ENCODE peak calls at places on chromosomes 7 and 10, in seven cellular contexts. U is stimulated activated CD4-positive, alpha-beta T cell treated with anti-CD3 and anti-CD28 coated beads, TNF-alpha, amount 100 ng/mL, for 24 hours; I is NCI-H2029; P is CD8-positive, alpha-beta memory T cell; Q is NCI-H460; G is foreskin fibroblast; S is transverse colon. D is an unnamed sample.

GRCh38 chr7:30699706-30700495 is 17.6 kb upstream of the CRHR2 start:
- DNase-seq in Q (no peak), P (no peak), S (no peak), I (no peak), G (no peak), U (no peak), D (no peak)

GRCh38 chr7:6306471-6306870 is 34.0 kb upstream of the CYTH3 start:
- DNase-seq in I (peak), P (no peak), G (peak), Q (peak), U (no peak), S (no peak), D (peak)

GRCh38 chr7:146557971-146558469 is 441.4 kb downstream of the CNTNAP2 start:
- DNase-seq in I (no peak), P (no peak), S (no peak), Q (no peak), U (no peak), G (no peak), D (no peak)

GRCh38 chr7:82443801-82444219 is 233 bp upstream of the CACNA2D1 start:
- DNase-seq in G (peak), Q (peak), U (no peak), I (peak), P (no peak), S (peak), D (peak)

GRCh38 chr10:59808896-59809643 is 55.8 kb upstream of the MRLN start:
- DNase-seq in S (peak), Q (peak), I (peak), U (peak), P (peak), G (peak), D (no peak)

GRCh38 chr10:60101821-60102220 is 195.5 kb upstream of the CCDC6 start:
- DNase-seq in U (no peak), Q (no peak), G (no peak), I (no peak), P (no peak), S (no peak), D (no peak)

GRCh38 chr10:123472606-123473005 is 193.5 kb upstream of the GPR26 start:
- DNase-seq in S (no peak), Q (no peak), P (no peak), G (no peak), U (no peak), I (no peak), D (no peak)

GRCh38 chr10:29811751-29812427 is 177.1 kb upstream of the SVIL start:
- DNase-seq in P (no peak), U (peak), Q (peak), G (peak), I (no peak), S (peak), D (no peak)

GRCh38 chr7:134535272-134535918 is 8.0 kb downstream of the AKR1B10 start:
- DNase-seq in G (no peak), I (no peak), S (no peak), P (no peak), Q (no peak), U (no peak), D (no peak)

GRCh38 chr7:24432677-24433076 is 140.6 kb upstream of the PALS2 start:
- DNase-seq in Q (no peak), U (no peak), G (no peak), P (no peak), I (no peak), S (no peak), D (no peak)

GRCh38 chr10:112624546-112625048 is 177.6 kb downstream of the VTI1A start:
- DNase-seq in S (no peak), Q (no peak), P (no peak), I (no peak), U (no peak), G (no peak), D (no peak)

GRCh38 chr7:17560516-17560915 is 262.1 kb downstream of the AHR start:
- DNase-seq in U (no peak), G (no peak), I (no peak), S (no peak), P (no peak), Q (no peak), D (no peak)

GRCh38 chr7:140074780-140075179 is 12.0 kb upstream of the PARP12 start:
- DNase-seq in S (no peak), Q (no peak), U (no peak), G (peak), P (no peak), I (no peak), D (no peak)

GRCh38 chr7:131692131-131692960 is 135.9 kb upstream of the PODXL start:
- DNase-seq in S (peak), I (peak), P (no peak), Q (peak), U (peak), G (peak), D (peak)

GRCh38 chr10:44911081-44911540 is at the start of gene TMEM72:
- DNase-seq in G (no peak), Q (no peak), U (no peak), P (no peak), S (peak), I (no peak), D (no peak)

GRCh38 chr7:33745934-33746333 is 159.4 kb upstream of the BMPER start:
- DNase-seq in S (no peak), P (no peak), U (no peak), Q (no peak), G (peak), I (no peak), D (no peak)

GRCh38 chr7:94509879-94510581 is 421 bp downstream of the CASD1 start:
- DNase-seq in U (peak), I (peak), S (peak), Q (peak), P (peak), G (peak), D (peak)

GRCh38 chr7:51011710-51012350 is 229.1 kb upstream of the GRB10 start:
- DNase-seq in S (no peak), G (no peak), Q (no peak), I (no peak), P (no peak), U (no peak), D (no peak)

GRCh38 chr10:14554091-14554842 is 220.4 kb downstream of the FAM107B start:
- DNase-seq in G (no peak), I (peak), U (no peak), P (no peak), Q (no peak), S (peak), D (no peak)

GRCh38 chr10:14822879-14823755 is 14.7 kb downstream of the CDNF start:
- DNase-seq in S (peak), U (peak), P (peak), Q (peak), I (no peak), G (peak), D (no peak)

GRCh38 chr7:35248576-35249536 is 5.0 kb downstream of the TBX20 start:
- DNase-seq in U (no peak), S (no peak), P (no peak), G (no peak), Q (no peak), I (no peak), D (no peak)

GRCh38 chr7:12534046-12534445 is 36.5 kb upstream of the SCIN start:
- DNase-seq in G (no peak), P (no peak), I (no peak), U (no peak), S (no peak), Q (no peak), D (no peak)

GRCh38 chr10:119312241-119312640 is 104.9 kb downstream of the GRK5 start:
- DNase-seq in P (no peak), S (no peak), I (no peak), U (no peak), G (no peak), Q (no peak), D (no peak)

GRCh38 chr10:51007781-51008180 is 66.5 kb upstream of the PRKG1 start:
- DNase-seq in P (no peak), S (no peak), G (peak), U (no peak), Q (no peak), I (no peak), D (no peak)

GRCh38 chr7:134472572-134473242 is 13.8 kb upstream of the AKR1B1 start:
- DNase-seq in I (no peak), Q (no peak), U (no peak), G (peak), P (no peak), S (no peak), D (no peak)

GRCh38 chr10:74842301-74842700 is 15.9 kb downstream of the KAT6B start:
- DNase-seq in I (no peak), S (no peak), G (no peak), P (no peak), U (no peak), Q (no peak), D (no peak)

GRCh38 chr10:97612386-97612785 is 20.9 kb downstream of the MORN4 start:
- DNase-seq in P (no peak), S (no peak), Q (peak), I (no peak), U (no peak), G (peak), D (no peak)

GRCh38 chr7:40604601-40605438 is 470.0 kb downstream of the SUGCT start:
- DNase-seq in U (peak), G (peak), I (no peak), P (no peak), Q (peak), S (peak), D (no peak)

GRCh38 chr10:50279489-50279888 is 28.2 kb upstream of the ASAH2 start:
- DNase-seq in G (no peak), U (no peak), Q (no peak), P (no peak), I (no peak), S (no peak), D (no peak)

GRCh38 chr10:102167861-102168260 is 15.7 kb downstream of the NOLC1 start:
- DNase-seq in P (no peak), Q (no peak), G (peak), U (no peak), I (no peak), S (no peak), D (no peak)

GRCh38 chr10:74432841-74433594 is 282.0 kb downstream of the ADK start:
- DNase-seq in I (no peak), U (no peak), G (peak), Q (peak), P (no peak), S (no peak), D (peak)

GRCh38 chr7:151091431-151091830 is 5.2 kb downstream of the AGAP3 start:
- DNase-seq in Q (no peak), I (no peak), U (no peak), S (peak), G (peak), P (no peak), D (no peak)

GRCh38 chr7:3436112-3436511 is 135.1 kb downstream of the SDK1 start:
- DNase-seq in P (no peak), G (no peak), U (no peak), Q (no peak), I (no peak), S (no peak), D (no peak)